ENCODE peak calls at places on chromosomes 1 and 21, in six cellular contexts. Q is Peyer's patch, W is A549, C is heart left ventricle, F is right lobe of liver, U is lower leg skin. J is an unnamed sample.

GRCh38 chr1:104780470-104781078 is 1030.9 kb downstream of the AMY1C start:
- DNase-seq in Q (no peak), W (no peak), C (no peak), F (no peak), U (no peak), J (no peak)

GRCh38 chr1:14686701-14687100 is 88.2 kb downstream of the KAZN start:
- DNase-seq in Q (no peak), W (no peak), C (no peak), F (no peak), U (no peak), J (no peak)

GRCh38 chr1:25675729-25676476 is 59.3 kb downstream of the MAN1C1 start:
- DNase-seq in Q (no peak), W (no peak), C (no peak), F (no peak), U (no peak), J (no peak)

GRCh38 chr1:111847519-111847918 is 91.8 kb downstream of the DDX20 start:
- DNase-seq in Q (no peak), W (no peak), C (no peak), F (no peak), U (no peak), J (no peak)

GRCh38 chr1:227416156-227416865 is 98.0 kb upstream of the CDC42BPA start:
- DNase-seq in Q (no peak), W (no peak), C (no peak), F (no peak), U (no peak), J (no peak)

GRCh38 chr1:42937836-42938595 is 20.7 kb downstream of the SLC2A1 start:
- DNase-seq in Q (peak; percentile 56), W (no peak), C (no peak), F (no peak), U (peak; percentile 75), J (no peak)

GRCh38 chr1:55369474-55369873 is 154.3 kb upstream of the USP24 start:
- DNase-seq in Q (no peak), W (no peak), C (no peak), F (no peak), U (peak; percentile 69), J (no peak)

GRCh38 chr21:40765771-40766170 is 81.2 kb downstream of the DSCAM start:
- DNase-seq in Q (no peak), W (no peak), C (no peak), F (no peak), U (peak; percentile 54), J (no peak)

GRCh38 chr1:232678185-232678886 is 48.4 kb upstream of the SIPA1L2 start:
- DNase-seq in Q (peak; percentile 58), W (no peak), C (no peak), F (no peak), U (no peak), J (no peak)

GRCh38 chr1:59520194-59520593 is 223.3 kb downstream of the FGGY start:
- DNase-seq in Q (no peak), W (no peak), C (no peak), F (no peak), U (no peak), J (no peak)

GRCh38 chr1:22051607-22052114 is 848 bp upstream of the CDC42 start:
- DNase-seq in Q (no peak), W (no peak), C (no peak), F (no peak), U (no peak), J (no peak)

GRCh38 chr1:152514715-152515453 is 602 bp downstream of the CRCT1 start:
- DNase-seq in Q (no peak), W (no peak), C (no peak), F (no peak), U (no peak), J (no peak)

GRCh38 chr1:186953876-186954275 is 125.1 kb downstream of the PLA2G4A start:
- DNase-seq in Q (no peak), W (no peak), C (no peak), F (no peak), U (no peak), J (no peak)

GRCh38 chr1:53188099-53188498 is 8.5 kb upstream of the CPT2 start:
- DNase-seq in Q (no peak), W (no peak), C (no peak), F (no peak), U (no peak), J (no peak)

GRCh38 chr1:46005594-46005993 is 126.8 kb downstream of the PIK3R3 start:
- DNase-seq in Q (no peak), W (no peak), C (no peak), F (no peak), U (no peak), J (no peak)

GRCh38 chr1:61049850-61050540 is 32.4 kb upstream of the NFIA start:
- DNase-seq in Q (peak; percentile 95), W (peak; percentile 80), C (peak; percentile 96), F (peak; percentile 95), U (peak; percentile 99), J (peak; percentile 97)

GRCh38 chr1:96790599-96790998 is 69.0 kb downstream of the PTBP2 start:
- DNase-seq in Q (no peak), W (no peak), C (no peak), F (no peak), U (no peak), J (no peak)

GRCh38 chr1:41495171-41495948 is 10.9 kb upstream of the EDN2 start:
- DNase-seq in Q (no peak), W (no peak), C (peak; percentile 60), F (peak; percentile 44), U (no peak), J (peak; percentile 54)

GRCh38 chr1:179026813-179027664 is 1.3 kb downstream of the FAM20B start:
- DNase-seq in Q (no peak), W (no peak), C (no peak), F (no peak), U (no peak), J (no peak)

GRCh38 chr1:205013683-205014367 is 29.2 kb upstream of the CNTN2 start:
- DNase-seq in Q (no peak), W (no peak), C (no peak), F (no peak), U (no peak), J (peak; percentile 63)

GRCh38 chr1:240804475-240804874 is 192.5 kb upstream of the GREM2 start:
- DNase-seq in Q (no peak), W (no peak), C (no peak), F (no peak), U (no peak), J (no peak)

GRCh38 chr1:39230261-39231190 is 26.0 kb downstream of the MACF1 start:
- DNase-seq in Q (no peak), W (no peak), C (no peak), F (no peak), U (no peak), J (no peak)

GRCh38 chr1:219924348-219924747 is 4.0 kb downstream of the SLC30A10 start:
- DNase-seq in Q (peak; percentile 64), W (no peak), C (no peak), F (no peak), U (no peak), J (no peak)

GRCh38 chr1:47948126-47948525 is 49.1 kb downstream of the TRABD2B start:
- DNase-seq in Q (no peak), W (no peak), C (no peak), F (no peak), U (peak; percentile 10), J (no peak)

GRCh38 chr1:178650950-178651461 is 74.0 kb upstream of the RALGPS2 start:
- DNase-seq in Q (peak; percentile 62), W (no peak), C (no peak), F (no peak), U (no peak), J (no peak)

GRCh38 chr1:42700006-42700405 is 17.8 kb downstream of the YBX1 start:
- DNase-seq in Q (no peak), W (no peak), C (no peak), F (no peak), U (no peak), J (no peak)

GRCh38 chr1:11906870-11907269 is 19.4 kb downstream of the KIAA2013 start:
- DNase-seq in Q (no peak), W (no peak), C (no peak), F (no peak), U (no peak), J (peak; percentile 45)

GRCh38 chr1:200029035-200029623 is 1.6 kb downstream of the NR5A2 start:
- DNase-seq in Q (peak; percentile 81), W (peak; percentile 67), C (no peak), F (peak; percentile 72), U (no peak), J (no peak)

GRCh38 chr1:31750858-31751638 is 13.1 kb downstream of the ADGRB2 start:
- DNase-seq in Q (no peak), W (no peak), C (no peak), F (no peak), U (no peak), J (no peak)

GRCh38 chr1:63892632-63893395 is 119.0 kb downstream of the ROR1 start:
- DNase-seq in Q (no peak), W (no peak), C (no peak), F (no peak), U (no peak), J (no peak)

GRCh38 chr1:223348439-223348838 is 15.5 kb downstream of the SUSD4 start:
- DNase-seq in Q (no peak), W (no peak), C (no peak), F (no peak), U (no peak), J (no peak)
- H3K4me3 ChIP-seq in Q (no peak overlapping the region), W (no peak overlapping the region), C (no peak overlapping the region), F (no peak overlapping the region), U (no peak overlapping the region), J (no peak overlapping the region)

DNA sequence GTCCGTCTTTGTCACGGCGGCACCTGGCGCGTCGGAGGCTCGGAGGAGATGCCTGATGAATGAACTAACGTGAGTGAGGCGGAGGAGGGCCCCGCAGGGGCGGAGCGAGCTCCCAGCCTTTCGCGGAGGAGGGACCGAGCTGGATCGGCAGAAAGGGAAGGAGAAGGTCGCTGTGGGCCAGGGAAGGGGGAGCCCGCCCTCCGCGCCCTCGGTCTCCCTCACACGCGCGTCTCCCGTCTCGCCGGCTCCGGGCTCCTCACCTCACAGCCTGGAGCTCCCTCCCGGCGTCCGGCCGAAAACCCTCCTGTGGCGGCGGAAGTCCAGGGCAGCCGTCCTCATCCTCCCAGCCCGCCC is 518 bp downstream of the ZNF496 start:
- DNase-seq in Q (peak; percentile 84), W (peak; percentile 81), C (peak; percentile 87), F (peak; percentile 81), U (peak; percentile 94), J (peak; percentile 77)
- TF ChIP-seq POLR2A in Q (peak; percentile 65), W (peak; percentile 42), C (peak; percentile 56), F (peak; percentile 62), U (no peak), J (peak; percentile 40)

GRCh38 chr1:198253259-198253658 is 96.5 kb downstream of the NEK7 start:
- DNase-seq in Q (no peak), W (no peak), C (no peak), F (no peak), U (no peak), J (no peak)
- H3K4me3 ChIP-seq in Q (no peak overlapping the region), W (no peak overlapping the region), C (no peak overlapping the region), F (no peak overlapping the region), U (no peak overlapping the region), J (no peak overlapping the region)

GRCh38 chr1:150807674-150808073 is 386 bp downstream of the CTSK start:
- DNase-seq in Q (no peak), W (no peak), C (no peak), F (no peak), U (no peak), J (no peak)

GRCh38 chr1:150807257-150807637 is 813 bp downstream of the CTSK start:
- DNase-seq in Q (no peak), W (no peak), C (no peak), F (no peak), U (no peak), J (no peak)

GRCh38 chr1:150809651-150810050 is 1.6 kb upstream of the CTSK start:
- DNase-seq in Q (no peak), W (no peak), C (no peak), F (no peak), U (peak; percentile 94), J (no peak)

GRCh38 chr1:150808851-150809250 is 791 bp upstream of the CTSK start:
- DNase-seq in Q (no peak), W (no peak), C (no peak), F (no peak), U (no peak), J (no peak)

GRCh38 chr1:150808134-150808533 is at the start of gene CTSK:
- DNase-seq in Q (no peak), W (no peak), C (no peak), F (no peak), U (peak; percentile 88), J (peak; percentile 19)
- TF ChIP-seq POLR2A in Q (no peak), W (no peak), C (no peak), F (no peak), U (no peak), J (no peak)